ENCODE peak calls at places on chromosome 18, in five cellular contexts. F is stimulated activated CD8-positive, alpha-beta memory T cell treated with anti-CD3 and anti-CD28 coated beads, Interleukin-15, amount 100 ng/mL, for 24 hours; N is astrocyte; V is NCI-H2081; T is AG08396. J is an unnamed sample.

GRCh38 chr18:23629444-23629946 is 33.2 kb downstream of the ANKRD29 start:
- DNase-seq in T (no peak), N (no peak), V (no peak), F (no peak), J (no peak)

GRCh38 chr18:62754026-62754425 is 38.7 kb downstream of the PHLPP1 start:
- DNase-seq in V (no peak), T (no peak), N (no peak), F (no peak), J (no peak)

GRCh38 chr18:75727479-75727878 is 300.0 kb upstream of the SMIM21 start:
- DNase-seq in T (peak; percentile 18), V (peak; percentile 26), F (no peak), N (peak; percentile 0), J (peak; percentile 9)

GRCh38 chr18:30578707-30579106 is 463.8 kb downstream of the DSC3 start:
- DNase-seq in F (no peak), T (no peak), N (no peak), V (no peak), J (no peak)

GRCh38 chr18:35159782-35160181 is 81.1 kb upstream of the ZNF397 start:
- DNase-seq in F (no peak), V (no peak), N (no peak), T (no peak), J (no peak)

GRCh38 chr18:27549335-27550039 is 364.4 kb upstream of the CHST9 start:
- DNase-seq in T (no peak), N (no peak), F (no peak), V (no peak), J (no peak)

GRCh38 chr18:48897531-48897930 is 53.2 kb downstream of the SMAD7 start:
- DNase-seq in T (peak; percentile 36), N (no peak), V (no peak), F (no peak), J (no peak)

GRCh38 chr18:70047931-70048603 is 100.4 kb upstream of the CD226 start:
- DNase-seq in N (peak; percentile 64), V (no peak), T (peak; percentile 10), F (no peak), J (no peak)

GRCh38 chr18:3451989-3452749 is 2.2 kb downstream of the TGIF1 start:
- DNase-seq in V (no peak), T (no peak), F (no peak), N (peak; percentile 71), J (peak; percentile 20)

GRCh38 chr18:79749251-79750191 is 48.2 kb upstream of the KCNG2 start:
- DNase-seq in V (no peak), T (no peak), N (peak; percentile 29), F (no peak), J (no peak)